ENCODE peak calls at places on chromosomes 7 and 10, in four cellular contexts. J, D, G and P are unnamed samples.
A peak's percentile ranks its signal among the peaks of the same experiment; 100 is the strongest.

GRCh38 chr7:22814261-22815208 is 8.1 kb downstream of the TOMM7 start:
- DNase-seq in G (peak; percentile 35), D (peak; percentile 53), J (no peak), P (peak; percentile 51)

GRCh38 chr7:2384354-2385243 is 18.8 kb upstream of the CHST12 start:
- DNase-seq in J (no peak), G (no peak), D (no peak), P (no peak)

GRCh38 chr7:98872328-98872924 is 2.6 kb upstream of the TMEM130 start:
- DNase-seq in G (no peak), J (no peak), D (peak; percentile 24), P (no peak)

GRCh38 chr7:41891967-41892755 is 189.3 kb upstream of the INHBA start:
- DNase-seq in J (no peak), D (no peak), G (no peak), P (no peak)

GRCh38 chr10:73907841-73908517 is 3.0 kb upstream of the PLAU start:
- DNase-seq in G (peak; percentile 66), D (peak; percentile 36), J (no peak), P (peak; percentile 86)

GRCh38 chr10:125114761-125115391 is 45.5 kb downstream of the CTBP2 start:
- DNase-seq in G (peak; percentile 30), J (no peak), D (no peak), P (no peak)

GRCh38 chr10:73894245-73894971 is 16.5 kb upstream of the PLAU start:
- DNase-seq in G (peak; percentile 85), D (peak; percentile 82), J (no peak), P (peak; percentile 97)

GRCh38 chr10:35912615-35913170 is 270.6 kb upstream of the FZD8 start:
- DNase-seq in G (peak; percentile 50), J (no peak), D (peak; percentile 66), P (peak; percentile 35)

GRCh38 chr7:83755526-83755925 is 106.6 kb upstream of the SEMA3E start:
- DNase-seq in J (no peak), D (no peak), G (no peak), P (no peak)

GRCh38 chr7:107658467-107658866 is 2.2 kb upstream of the SLC26A4 start:
- DNase-seq in D (no peak), G (no peak), J (no peak), P (no peak)

GRCh38 chr7:23106491-23106800 is 861 bp downstream of the KLHL7 start:
- DNase-seq in G (peak; percentile 51), J (peak; percentile 5), D (no peak), P (no peak)

GRCh38 chr10:29150010-29150409 is 138.9 kb upstream of the LYZL1 start:
- DNase-seq in J (no peak), D (no peak), G (peak; percentile 59), P (no peak)

GRCh38 chr7:115024276-115024675 is 102.4 kb downstream of the MDFIC start:
- DNase-seq in D (no peak), J (no peak), G (no peak), P (no peak)

GRCh38 chr7:90211391-90212148 is at the start of gene STEAP2:
- DNase-seq in J (peak; percentile 31), D (peak; percentile 97), G (peak; percentile 97), P (peak; percentile 91)

GRCh38 chr7:73972614-73973013 is 55.4 kb upstream of the ELN start:
- DNase-seq in G (no peak), D (no peak), J (no peak), P (no peak)

GRCh38 chr10:31194986-31195385 is 124.0 kb upstream of the ZEB1 start:
- DNase-seq in G (no peak), D (no peak), J (no peak), P (no peak)

GRCh38 chr7:92354214-92354613 is 93.1 kb upstream of the GATAD1 start:
- DNase-seq in D (no peak), G (no peak), J (no peak), P (no peak)

GRCh38 chr10:126247454-126247975 is 140.8 kb downstream of the ADAM12 start:
- DNase-seq in D (peak; percentile 98), J (no peak), G (peak; percentile 99), P (peak; percentile 100)